ENCODE peak calls at places on chromosomes 12 and 14, in six cellular contexts. One of them, this sample, is unnamed.
A peak's percentile ranks its signal among the peaks of the same experiment; 100 is the strongest.

GRCh38 chr14:35051796-35052195 is 5.7 kb downstream of the FAM177A1 start:
- DNase-seq in MM.1S: no peak
- DNase-seq in PC-9: no peak
- DNase-seq in CD4-positive, alpha-beta memory T cell: no peak
- DNase-seq in A549: no peak
- DNase-seq in mammary epithelial cell: no peak
- DNase-seq in this sample: no peak

GRCh38 chr12:97082029-97082428 is 175.0 kb downstream of the NEDD1 start:
- DNase-seq in MM.1S: no peak
- DNase-seq in PC-9: no peak
- DNase-seq in CD4-positive, alpha-beta memory T cell: no peak
- DNase-seq in A549: no peak
- DNase-seq in mammary epithelial cell: no peak
- DNase-seq in this sample: no peak

GRCh38 chr12:102095677-102096263 is 24.1 kb downstream of the NUP37 start:
- DNase-seq in MM.1S: peak; percentile 57
- DNase-seq in PC-9: no peak
- DNase-seq in CD4-positive, alpha-beta memory T cell: no peak
- DNase-seq in A549: peak; percentile 6
- DNase-seq in mammary epithelial cell: peak; percentile 14
- DNase-seq in this sample: peak; percentile 42

GRCh38 chr12:3250576-3250975 is 173.4 kb downstream of the TSPAN9 start:
- DNase-seq in MM.1S: no peak
- DNase-seq in PC-9: no peak
- DNase-seq in CD4-positive, alpha-beta memory T cell: no peak
- DNase-seq in A549: no peak
- DNase-seq in mammary epithelial cell: no peak
- DNase-seq in this sample: no peak

GRCh38 chr14:53520529-53520928 is 367.4 kb upstream of the DDHD1 start:
- DNase-seq in MM.1S: no peak
- DNase-seq in PC-9: no peak
- DNase-seq in CD4-positive, alpha-beta memory T cell: no peak
- DNase-seq in A549: no peak
- DNase-seq in mammary epithelial cell: no peak
- DNase-seq in this sample: no peak

GRCh38 chr12:12891646-12892355 is 439 bp downstream of the GPRC5A start:
- DNase-seq in MM.1S: no peak
- DNase-seq in PC-9: no peak
- DNase-seq in CD4-positive, alpha-beta memory T cell: no peak
- DNase-seq in A549: no peak
- DNase-seq in mammary epithelial cell: no peak
- DNase-seq in this sample: no peak

GRCh38 chr12:27865421-27865820 is 85.4 kb upstream of the MANSC4 start:
- DNase-seq in MM.1S: no peak
- DNase-seq in PC-9: no peak
- DNase-seq in CD4-positive, alpha-beta memory T cell: no peak
- DNase-seq in A549: no peak
- DNase-seq in mammary epithelial cell: peak; percentile 75
- DNase-seq in this sample: no peak

GRCh38 chr12:121400332-121401139 is 618 bp downstream of the RNF34 start:
- DNase-seq in MM.1S: peak; percentile 26
- DNase-seq in PC-9: peak; percentile 30
- DNase-seq in CD4-positive, alpha-beta memory T cell: peak; percentile 70
- DNase-seq in A549: no peak
- DNase-seq in mammary epithelial cell: peak; percentile 78
- DNase-seq in this sample: peak; percentile 59

GRCh38 chr14:97546491-97546890 is 749.3 kb downstream of the VRK1 start:
- DNase-seq in MM.1S: no peak
- DNase-seq in PC-9: no peak
- DNase-seq in CD4-positive, alpha-beta memory T cell: no peak
- DNase-seq in A549: no peak
- DNase-seq in mammary epithelial cell: no peak
- DNase-seq in this sample: no peak

GRCh38 chr14:39576726-39577125 is 144.5 kb upstream of the FBXO33 start:
- DNase-seq in MM.1S: no peak
- DNase-seq in PC-9: no peak
- DNase-seq in CD4-positive, alpha-beta memory T cell: no peak
- DNase-seq in A549: no peak
- DNase-seq in mammary epithelial cell: peak; percentile 0
- DNase-seq in this sample: no peak

GRCh38 chr14:80941241-80942157 is at the start of gene CEP128:
- DNase-seq in MM.1S: peak; percentile 90
- DNase-seq in PC-9: peak; percentile 98
- DNase-seq in CD4-positive, alpha-beta memory T cell: peak; percentile 82
- DNase-seq in A549: peak; percentile 77
- DNase-seq in mammary epithelial cell: peak; percentile 98
- DNase-seq in this sample: peak; percentile 97

GRCh38 chr12:120010661-120011230 is 21.7 kb downstream of the BICDL1 start:
- DNase-seq in MM.1S: no peak
- DNase-seq in PC-9: no peak
- DNase-seq in CD4-positive, alpha-beta memory T cell: peak; percentile 38
- DNase-seq in A549: no peak
- DNase-seq in mammary epithelial cell: no peak
- DNase-seq in this sample: no peak

GRCh38 chr14:50658203-50658602 is 9.9 kb downstream of the SAV1 start:
- DNase-seq in MM.1S: no peak
- DNase-seq in PC-9: no peak
- DNase-seq in CD4-positive, alpha-beta memory T cell: no peak
- DNase-seq in A549: no peak
- DNase-seq in mammary epithelial cell: no peak
- DNase-seq in this sample: no peak

GRCh38 chr12:6373022-6373787 is 2.2 kb downstream of the SCNN1A start:
- DNase-seq in MM.1S: no peak
- DNase-seq in PC-9: peak; percentile 46
- DNase-seq in CD4-positive, alpha-beta memory T cell: no peak
- DNase-seq in A549: no peak
- DNase-seq in mammary epithelial cell: no peak
- DNase-seq in this sample: no peak

GRCh38 chr12:54206807-54207206 is 18.0 kb upstream of the SMUG1 start:
- DNase-seq in MM.1S: no peak
- DNase-seq in PC-9: no peak
- DNase-seq in CD4-positive, alpha-beta memory T cell: no peak
- DNase-seq in A549: no peak
- DNase-seq in mammary epithelial cell: no peak
- DNase-seq in this sample: no peak

GRCh38 chr14:56122306-56122705 is 4.1 kb downstream of the PELI2 start:
- DNase-seq in MM.1S: no peak
- DNase-seq in PC-9: no peak
- DNase-seq in CD4-positive, alpha-beta memory T cell: no peak
- DNase-seq in A549: no peak
- DNase-seq in mammary epithelial cell: no peak
- DNase-seq in this sample: no peak

GRCh38 chr12:3564861-3565260 is 73.9 kb downstream of the PRMT8 start:
- DNase-seq in MM.1S: no peak
- DNase-seq in PC-9: no peak
- DNase-seq in CD4-positive, alpha-beta memory T cell: no peak
- DNase-seq in A549: no peak
- DNase-seq in mammary epithelial cell: no peak
- DNase-seq in this sample: no peak

GRCh38 chr12:68012712-68013111 is 23.5 kb downstream of the IFNG-AS1 start:
- DNase-seq in MM.1S: no peak
- DNase-seq in PC-9: no peak
- DNase-seq in CD4-positive, alpha-beta memory T cell: no peak
- DNase-seq in A549: no peak
- DNase-seq in mammary epithelial cell: no peak
- DNase-seq in this sample: peak; percentile 83

GRCh38 chr12:52280796-52281560 is 6.5 kb downstream of the KRT86 start:
- DNase-seq in MM.1S: no peak
- DNase-seq in PC-9: peak; percentile 95
- DNase-seq in CD4-positive, alpha-beta memory T cell: no peak
- DNase-seq in A549: peak; percentile 95
- DNase-seq in mammary epithelial cell: peak; percentile 99
- DNase-seq in this sample: no peak

GRCh38 chr14:59482471-59483331 is 1.5 kb downstream of the L3HYPDH start:
- DNase-seq in MM.1S: no peak
- DNase-seq in PC-9: peak; percentile 62
- DNase-seq in CD4-positive, alpha-beta memory T cell: no peak
- DNase-seq in A549: peak; percentile 56
- DNase-seq in mammary epithelial cell: peak; percentile 83
- DNase-seq in this sample: no peak

GRCh38 chr14:90421001-90421580 is 24.3 kb downstream of the CALM1 start:
- DNase-seq in MM.1S: no peak
- DNase-seq in PC-9: no peak
- DNase-seq in CD4-positive, alpha-beta memory T cell: no peak
- DNase-seq in A549: no peak
- DNase-seq in mammary epithelial cell: no peak
- DNase-seq in this sample: no peak

GRCh38 chr12:47078733-47079364 is 572 bp upstream of the PCED1B start:
- DNase-seq in MM.1S: no peak
- DNase-seq in PC-9: no peak
- DNase-seq in CD4-positive, alpha-beta memory T cell: peak; percentile 38
- DNase-seq in A549: peak; percentile 57
- DNase-seq in mammary epithelial cell: peak; percentile 60
- DNase-seq in this sample: no peak

GRCh38 chr12:11967356-11968040 is 103.2 kb upstream of the BCL2L14 start:
- DNase-seq in MM.1S: no peak
- DNase-seq in PC-9: no peak
- DNase-seq in CD4-positive, alpha-beta memory T cell: no peak
- DNase-seq in A549: no peak
- DNase-seq in mammary epithelial cell: no peak
- DNase-seq in this sample: no peak

GRCh38 chr12:105418232-105418631 is 87.7 kb downstream of the C12orf75 start:
- DNase-seq in MM.1S: no peak
- DNase-seq in PC-9: peak; percentile 65
- DNase-seq in CD4-positive, alpha-beta memory T cell: no peak
- DNase-seq in A549: peak; percentile 21
- DNase-seq in mammary epithelial cell: peak; percentile 83
- DNase-seq in this sample: no peak

GRCh38 chr12:25254271-25254880 is 3.6 kb upstream of the KRAS start:
- DNase-seq in MM.1S: no peak
- DNase-seq in PC-9: no peak
- DNase-seq in CD4-positive, alpha-beta memory T cell: no peak
- DNase-seq in A549: no peak
- DNase-seq in mammary epithelial cell: no peak
- DNase-seq in this sample: no peak

GRCh38 chr12:55830601-55831406 is 1.4 kb upstream of the DNAJC14 start:
- DNase-seq in MM.1S: no peak
- DNase-seq in PC-9: peak; percentile 31
- DNase-seq in CD4-positive, alpha-beta memory T cell: peak; percentile 30
- DNase-seq in A549: peak; percentile 40
- DNase-seq in mammary epithelial cell: no peak
- DNase-seq in this sample: peak; percentile 75

GRCh38 chr12:109458086-109458485 is 19.0 kb downstream of the KCTD10 start:
- DNase-seq in MM.1S: no peak
- DNase-seq in PC-9: no peak
- DNase-seq in CD4-positive, alpha-beta memory T cell: no peak
- DNase-seq in A549: no peak
- DNase-seq in mammary epithelial cell: no peak
- DNase-seq in this sample: no peak

GRCh38 chr12:56867216-56867615 is 67.0 kb downstream of the SDR9C7 start:
- DNase-seq in MM.1S: no peak
- DNase-seq in PC-9: no peak
- DNase-seq in CD4-positive, alpha-beta memory T cell: no peak
- DNase-seq in A549: no peak
- DNase-seq in mammary epithelial cell: no peak
- DNase-seq in this sample: peak; percentile 14
- H3K9me3 ChIP-seq in MM.1S: no peaks in the 10 kb centered on the region
- H3K9me3 ChIP-seq in PC-9: peaks cover 20% of the 10 kb centered on the region
- H3K9me3 ChIP-seq in CD4-positive, alpha-beta memory T cell: peaks cover 29% of the 10 kb centered on the region
- H3K9me3 ChIP-seq in A549: peaks cover 58% of the 10 kb centered on the region
- H3K9me3 ChIP-seq in mammary epithelial cell: peaks cover 35% of the 10 kb centered on the region
- H3K9me3 ChIP-seq in this sample: peaks cover 56% of the 10 kb centered on the region

GRCh38 chr14:30624132-30624423 is 2.0 kb downstream of the SCFD1 start:
- DNase-seq in MM.1S: no peak
- DNase-seq in PC-9: no peak
- DNase-seq in CD4-positive, alpha-beta memory T cell: no peak
- DNase-seq in A549: no peak
- DNase-seq in mammary epithelial cell: no peak
- DNase-seq in this sample: no peak
- H3K4me3 ChIP-seq in MM.1S: no peak overlapping the region
- H3K4me3 ChIP-seq in PC-9: no peak overlapping the region
- H3K4me3 ChIP-seq in CD4-positive, alpha-beta memory T cell: no peak overlapping the region
- H3K4me3 ChIP-seq in A549: no peak overlapping the region
- H3K4me3 ChIP-seq in mammary epithelial cell: no peak overlapping the region
- H3K4me3 ChIP-seq in this sample: peak overlapping the region; percentile 81

DNA sequence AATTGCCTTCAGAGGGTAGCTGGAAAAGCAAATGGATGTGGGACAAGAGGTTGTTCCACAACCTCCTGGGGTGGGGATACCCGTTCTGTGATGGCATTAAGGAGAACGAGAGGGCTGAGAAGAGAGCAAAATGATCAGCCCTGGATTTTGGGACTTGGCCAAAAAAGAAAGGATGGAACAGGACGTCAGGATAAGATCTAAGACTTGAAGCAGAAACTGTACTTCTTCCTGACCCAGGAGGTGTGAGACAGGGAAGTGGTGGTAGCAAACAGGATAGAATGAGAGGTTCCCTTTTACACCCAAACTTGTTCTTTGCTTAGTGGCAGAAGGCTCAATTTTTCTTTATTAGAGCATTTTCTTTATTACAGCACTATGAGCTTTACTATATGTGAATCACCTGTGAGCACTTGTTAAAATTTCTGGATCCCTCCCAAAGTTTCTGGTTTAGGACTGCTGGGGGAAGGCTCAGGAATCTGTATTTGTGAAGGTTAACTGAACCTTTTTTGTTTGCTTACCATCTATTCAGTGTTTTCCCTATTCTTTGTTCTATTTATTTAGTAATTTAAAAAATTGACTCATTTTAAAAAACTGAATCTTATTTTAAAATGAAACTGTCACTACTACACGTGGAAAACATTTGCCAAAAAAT is 59.2 kb downstream of the ERC1 start:
- DNase-seq in MM.1S: no peak
- DNase-seq in PC-9: no peak
- DNase-seq in CD4-positive, alpha-beta memory T cell: no peak
- DNase-seq in A549: no peak
- DNase-seq in mammary epithelial cell: no peak
- DNase-seq in this sample: no peak
- H3K4me1 ChIP-seq in MM.1S: no peaks in the 10 kb centered on the region
- H3K4me1 ChIP-seq in PC-9: peaks cover 3% of the 10 kb centered on the region
- H3K4me1 ChIP-seq in CD4-positive, alpha-beta memory T cell: no peaks in the 10 kb centered on the region
- H3K4me1 ChIP-seq in A549: peaks cover 18% of the 10 kb centered on the region
- H3K4me1 ChIP-seq in mammary epithelial cell: peaks cover 7% of the 10 kb centered on the region
- H3K4me1 ChIP-seq in this sample: no peaks in the 10 kb centered on the region

DNA sequence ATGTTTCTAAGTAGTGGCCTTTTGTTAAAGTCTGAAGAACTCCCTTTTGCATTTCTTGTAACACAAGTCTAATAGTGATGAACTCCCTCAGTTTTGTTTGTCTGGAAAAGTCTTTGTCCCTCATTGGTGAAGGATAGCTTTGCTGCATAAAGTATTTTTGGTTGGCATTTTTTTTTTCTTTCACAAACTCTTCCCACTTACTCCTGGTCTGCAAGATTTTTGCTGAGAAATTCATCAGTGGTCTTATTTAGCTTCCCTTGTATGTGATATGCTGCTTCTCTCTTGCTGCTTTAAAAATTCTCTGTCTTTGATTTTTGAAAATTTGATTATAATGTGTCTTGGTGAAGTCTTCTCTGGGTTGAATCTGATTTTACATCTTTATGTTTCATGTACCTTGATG is 22.7 kb downstream of the TRMT5 start:
- DNase-seq in MM.1S: no peak
- DNase-seq in PC-9: no peak
- DNase-seq in CD4-positive, alpha-beta memory T cell: no peak
- DNase-seq in A549: no peak
- DNase-seq in mammary epithelial cell: no peak
- DNase-seq in this sample: no peak
- H3K9me3 ChIP-seq in MM.1S: no peaks in the 10 kb centered on the region
- H3K9me3 ChIP-seq in PC-9: peaks cover 22% of the 10 kb centered on the region
- H3K9me3 ChIP-seq in CD4-positive, alpha-beta memory T cell: peaks cover 4% of the 10 kb centered on the region
- H3K9me3 ChIP-seq in A549: peaks cover 14% of the 10 kb centered on the region
- H3K9me3 ChIP-seq in mammary epithelial cell: peaks cover 4% of the 10 kb centered on the region
- H3K9me3 ChIP-seq in this sample: peaks cover 26% of the 10 kb centered on the region